ENCODE peak calls at places on chromosomes 3 and 15, in eight cellular contexts. One of them, this sample, is unnamed.

GRCh38 chr15:35624881-35625280 is 78.9 kb upstream of the DPH6 start:
- DNase-seq in NCI-H1105: no peak
- DNase-seq in GM04504: peak; percentile 70
- DNase-seq in mammary epithelial cell: peak; percentile 26
- DNase-seq in fibroblast of pulmonary artery: peak; percentile 93
- DNase-seq in activated CD8-positive, alpha-beta memory T cell treated with anti-CD3 and anti-CD28 coated beads for 24 hours: no peak
- DNase-seq in mucosa of descending colon: peak; percentile 7
- DNase-seq in Caki2: peak; percentile 43
- DNase-seq in this sample: peak; percentile 96

GRCh38 chr3:116246406-116246805 is 198.9 kb downstream of the LSAMP start:
- DNase-seq in NCI-H1105: no peak
- DNase-seq in Caki2: no peak
- DNase-seq in mucosa of descending colon: no peak
- DNase-seq in fibroblast of pulmonary artery: no peak
- DNase-seq in mammary epithelial cell: no peak
- DNase-seq in activated CD8-positive, alpha-beta memory T cell treated with anti-CD3 and anti-CD28 coated beads for 24 hours: no peak
- DNase-seq in GM04504: no peak
- DNase-seq in this sample: no peak

GRCh38 chr3:128080323-128080898 is 28.2 kb downstream of the SEC61A1 start:
- DNase-seq in NCI-H1105: no peak
- DNase-seq in activated CD8-positive, alpha-beta memory T cell treated with anti-CD3 and anti-CD28 coated beads for 24 hours: no peak
- DNase-seq in mammary epithelial cell: peak; percentile 79
- DNase-seq in mucosa of descending colon: no peak
- DNase-seq in Caki2: peak; percentile 59
- DNase-seq in fibroblast of pulmonary artery: peak; percentile 70
- DNase-seq in GM04504: peak; percentile 74
- DNase-seq in this sample: peak; percentile 94

GRCh38 chr3:59212128-59212764 is 162.4 kb upstream of the CFAP20DC start:
- DNase-seq in GM04504: peak; percentile 26
- DNase-seq in fibroblast of pulmonary artery: peak; percentile 53
- DNase-seq in Caki2: peak; percentile 64
- DNase-seq in mammary epithelial cell: peak; percentile 62
- DNase-seq in mucosa of descending colon: peak; percentile 25
- DNase-seq in NCI-H1105: peak; percentile 9
- DNase-seq in activated CD8-positive, alpha-beta memory T cell treated with anti-CD3 and anti-CD28 coated beads for 24 hours: no peak
- DNase-seq in this sample: peak; percentile 52

GRCh38 chr3:143035466-143036214 is 34.3 kb downstream of the U2SURP start:
- DNase-seq in fibroblast of pulmonary artery: peak; percentile 71
- DNase-seq in NCI-H1105: no peak
- DNase-seq in activated CD8-positive, alpha-beta memory T cell treated with anti-CD3 and anti-CD28 coated beads for 24 hours: no peak
- DNase-seq in Caki2: no peak
- DNase-seq in mammary epithelial cell: no peak
- DNase-seq in mucosa of descending colon: no peak
- DNase-seq in GM04504: no peak
- DNase-seq in this sample: peak; percentile 76

GRCh38 chr3:112437146-112438022 is 61.9 kb downstream of the BTLA start:
- DNase-seq in mammary epithelial cell: peak; percentile 52
- DNase-seq in GM04504: peak; percentile 7
- DNase-seq in mucosa of descending colon: no peak
- DNase-seq in NCI-H1105: no peak
- DNase-seq in activated CD8-positive, alpha-beta memory T cell treated with anti-CD3 and anti-CD28 coated beads for 24 hours: no peak
- DNase-seq in fibroblast of pulmonary artery: peak; percentile 64
- DNase-seq in Caki2: no peak
- DNase-seq in this sample: peak; percentile 68

GRCh38 chr3:132087356-132087755 is 52.5 kb upstream of the CPNE4 start:
- DNase-seq in Caki2: no peak
- DNase-seq in NCI-H1105: no peak
- DNase-seq in mucosa of descending colon: no peak
- DNase-seq in fibroblast of pulmonary artery: no peak
- DNase-seq in GM04504: no peak
- DNase-seq in mammary epithelial cell: no peak
- DNase-seq in activated CD8-positive, alpha-beta memory T cell treated with anti-CD3 and anti-CD28 coated beads for 24 hours: no peak
- DNase-seq in this sample: no peak

GRCh38 chr3:186383026-186383993 is 21.3 kb upstream of the DGKG start:
- DNase-seq in mammary epithelial cell: no peak
- DNase-seq in activated CD8-positive, alpha-beta memory T cell treated with anti-CD3 and anti-CD28 coated beads for 24 hours: no peak
- DNase-seq in GM04504: no peak
- DNase-seq in NCI-H1105: no peak
- DNase-seq in mucosa of descending colon: no peak
- DNase-seq in fibroblast of pulmonary artery: no peak
- DNase-seq in Caki2: no peak
- DNase-seq in this sample: no peak

GRCh38 chr3:140863481-140864084 is 78.1 kb upstream of the SLC25A36 start:
- DNase-seq in mammary epithelial cell: peak; percentile 43
- DNase-seq in fibroblast of pulmonary artery: peak; percentile 67
- DNase-seq in activated CD8-positive, alpha-beta memory T cell treated with anti-CD3 and anti-CD28 coated beads for 24 hours: peak; percentile 64
- DNase-seq in mucosa of descending colon: peak; percentile 84
- DNase-seq in Caki2: peak; percentile 67
- DNase-seq in GM04504: peak; percentile 20
- DNase-seq in NCI-H1105: peak; percentile 68
- DNase-seq in this sample: peak; percentile 44

GRCh38 chr3:11624161-11624560 is 19.6 kb downstream of the VGLL4 start:
- DNase-seq in Caki2: no peak
- DNase-seq in mucosa of descending colon: no peak
- DNase-seq in NCI-H1105: no peak
- DNase-seq in activated CD8-positive, alpha-beta memory T cell treated with anti-CD3 and anti-CD28 coated beads for 24 hours: peak; percentile 73
- DNase-seq in fibroblast of pulmonary artery: peak; percentile 69
- DNase-seq in mammary epithelial cell: peak; percentile 49
- DNase-seq in GM04504: no peak
- DNase-seq in this sample: peak; percentile 74

GRCh38 chr3:139123377-139124095 is 78.8 kb upstream of the PRR23C start:
- DNase-seq in NCI-H1105: no peak
- DNase-seq in Caki2: no peak
- DNase-seq in mucosa of descending colon: no peak
- DNase-seq in GM04504: no peak
- DNase-seq in fibroblast of pulmonary artery: no peak
- DNase-seq in activated CD8-positive, alpha-beta memory T cell treated with anti-CD3 and anti-CD28 coated beads for 24 hours: peak; percentile 24
- DNase-seq in mammary epithelial cell: no peak
- DNase-seq in this sample: peak; percentile 29

GRCh38 chr15:93566777-93567176 is 477.8 kb upstream of the RGMA start:
- DNase-seq in NCI-H1105: no peak
- DNase-seq in activated CD8-positive, alpha-beta memory T cell treated with anti-CD3 and anti-CD28 coated beads for 24 hours: no peak
- DNase-seq in GM04504: no peak
- DNase-seq in mammary epithelial cell: peak; percentile 97
- DNase-seq in mucosa of descending colon: no peak
- DNase-seq in Caki2: peak; percentile 15
- DNase-seq in fibroblast of pulmonary artery: no peak
- DNase-seq in this sample: no peak

GRCh38 chr15:90160781-90161727 is 40.1 kb upstream of the SEMA4B start:
- DNase-seq in GM04504: no peak
- DNase-seq in mucosa of descending colon: peak; percentile 93
- DNase-seq in fibroblast of pulmonary artery: no peak
- DNase-seq in NCI-H1105: peak; percentile 54
- DNase-seq in activated CD8-positive, alpha-beta memory T cell treated with anti-CD3 and anti-CD28 coated beads for 24 hours: no peak
- DNase-seq in mammary epithelial cell: peak; percentile 65
- DNase-seq in Caki2: peak; percentile 64
- DNase-seq in this sample: no peak

GRCh38 chr15:74482661-74483060 is 21.7 kb upstream of the UBL7 start:
- DNase-seq in fibroblast of pulmonary artery: no peak
- DNase-seq in GM04504: no peak
- DNase-seq in activated CD8-positive, alpha-beta memory T cell treated with anti-CD3 and anti-CD28 coated beads for 24 hours: no peak
- DNase-seq in NCI-H1105: no peak
- DNase-seq in Caki2: no peak
- DNase-seq in mammary epithelial cell: no peak
- DNase-seq in mucosa of descending colon: no peak
- DNase-seq in this sample: no peak

GRCh38 chr3:130658666-130659065 is 88.0 kb downstream of the PIK3R4 start:
- DNase-seq in activated CD8-positive, alpha-beta memory T cell treated with anti-CD3 and anti-CD28 coated beads for 24 hours: no peak
- DNase-seq in mammary epithelial cell: peak; percentile 24
- DNase-seq in NCI-H1105: no peak
- DNase-seq in Caki2: no peak
- DNase-seq in mucosa of descending colon: no peak
- DNase-seq in fibroblast of pulmonary artery: peak; percentile 47
- DNase-seq in GM04504: peak; percentile 48
- DNase-seq in this sample: peak; percentile 28

GRCh38 chr15:45548753-45549520 is 26.4 kb upstream of the SLC30A4 start:
- DNase-seq in Caki2: no peak
- DNase-seq in mucosa of descending colon: no peak
- DNase-seq in fibroblast of pulmonary artery: no peak
- DNase-seq in GM04504: no peak
- DNase-seq in NCI-H1105: no peak
- DNase-seq in mammary epithelial cell: no peak
- DNase-seq in activated CD8-positive, alpha-beta memory T cell treated with anti-CD3 and anti-CD28 coated beads for 24 hours: no peak
- DNase-seq in this sample: no peak

GRCh38 chr15:82646250-82647044 is 716 bp downstream of the CPEB1 start:
- DNase-seq in mucosa of descending colon: no peak
- DNase-seq in mammary epithelial cell: no peak
- DNase-seq in fibroblast of pulmonary artery: no peak
- DNase-seq in Caki2: no peak
- DNase-seq in GM04504: no peak
- DNase-seq in NCI-H1105: peak; percentile 55
- DNase-seq in activated CD8-positive, alpha-beta memory T cell treated with anti-CD3 and anti-CD28 coated beads for 24 hours: peak; percentile 60
- DNase-seq in this sample: no peak

GRCh38 chr3:107598926-107599754 is 76.4 kb downstream of the BBX start:
- DNase-seq in mammary epithelial cell: peak; percentile 55
- DNase-seq in Caki2: peak; percentile 65
- DNase-seq in fibroblast of pulmonary artery: peak; percentile 58
- DNase-seq in mucosa of descending colon: peak; percentile 66
- DNase-seq in activated CD8-positive, alpha-beta memory T cell treated with anti-CD3 and anti-CD28 coated beads for 24 hours: peak; percentile 67
- DNase-seq in GM04504: no peak
- DNase-seq in NCI-H1105: peak; percentile 9
- DNase-seq in this sample: peak; percentile 70

GRCh38 chr15:31740203-31740602 is 290.1 kb upstream of the CHRNA7 start:
- DNase-seq in fibroblast of pulmonary artery: no peak
- DNase-seq in activated CD8-positive, alpha-beta memory T cell treated with anti-CD3 and anti-CD28 coated beads for 24 hours: no peak
- DNase-seq in mucosa of descending colon: no peak
- DNase-seq in NCI-H1105: no peak
- DNase-seq in mammary epithelial cell: no peak
- DNase-seq in Caki2: no peak
- DNase-seq in GM04504: no peak
- DNase-seq in this sample: no peak

GRCh38 chr15:70023769-70024491 is 73.8 kb downstream of the TLE3 start:
- DNase-seq in mammary epithelial cell: peak; percentile 65
- DNase-seq in fibroblast of pulmonary artery: peak; percentile 90
- DNase-seq in activated CD8-positive, alpha-beta memory T cell treated with anti-CD3 and anti-CD28 coated beads for 24 hours: no peak
- DNase-seq in Caki2: no peak
- DNase-seq in GM04504: peak; percentile 47
- DNase-seq in NCI-H1105: peak; percentile 61
- DNase-seq in mucosa of descending colon: peak; percentile 21
- DNase-seq in this sample: peak; percentile 79

GRCh38 chr15:72423256-72423655 is 25.2 kb downstream of the TMEM202 start:
- DNase-seq in NCI-H1105: no peak
- DNase-seq in GM04504: no peak
- DNase-seq in activated CD8-positive, alpha-beta memory T cell treated with anti-CD3 and anti-CD28 coated beads for 24 hours: no peak
- DNase-seq in mucosa of descending colon: no peak
- DNase-seq in fibroblast of pulmonary artery: no peak
- DNase-seq in mammary epithelial cell: no peak
- DNase-seq in Caki2: no peak
- DNase-seq in this sample: no peak

GRCh38 chr3:146685050-146685814 is 80.1 kb upstream of the PLSCR5 start:
- DNase-seq in GM04504: no peak
- DNase-seq in mucosa of descending colon: no peak
- DNase-seq in Caki2: no peak
- DNase-seq in NCI-H1105: no peak
- DNase-seq in activated CD8-positive, alpha-beta memory T cell treated with anti-CD3 and anti-CD28 coated beads for 24 hours: no peak
- DNase-seq in mammary epithelial cell: no peak
- DNase-seq in fibroblast of pulmonary artery: no peak
- DNase-seq in this sample: no peak

GRCh38 chr15:44468713-44469385 is 41.4 kb downstream of the CTDSPL2 start:
- DNase-seq in mammary epithelial cell: peak; percentile 84
- DNase-seq in mucosa of descending colon: no peak
- DNase-seq in GM04504: peak; percentile 21
- DNase-seq in NCI-H1105: no peak
- DNase-seq in activated CD8-positive, alpha-beta memory T cell treated with anti-CD3 and anti-CD28 coated beads for 24 hours: no peak
- DNase-seq in Caki2: peak; percentile 26
- DNase-seq in fibroblast of pulmonary artery: peak; percentile 59
- DNase-seq in this sample: peak; percentile 79

GRCh38 chr15:73244333-73244732 is 124.4 kb downstream of the HCN4 start:
- DNase-seq in fibroblast of pulmonary artery: no peak
- DNase-seq in mucosa of descending colon: peak; percentile 48
- DNase-seq in NCI-H1105: peak; percentile 30
- DNase-seq in mammary epithelial cell: peak; percentile 14
- DNase-seq in Caki2: no peak
- DNase-seq in GM04504: no peak
- DNase-seq in activated CD8-positive, alpha-beta memory T cell treated with anti-CD3 and anti-CD28 coated beads for 24 hours: no peak
- DNase-seq in this sample: no peak

This sample was measured in iris pigment epithelial cell.